ENCODE peak calls at places on chromosomes 7 and 10, in six cellular contexts. A, Z, R, I, L and S are unnamed samples.
A peak's percentile ranks its signal among the peaks of the same experiment; 100 is the strongest.

GRCh38 chr10:14386202-14386593 is 55.5 kb upstream of the FRMD4A start:
- DNase-seq in I (no peak), A (no peak), L (no peak), Z (no peak), R (no peak), S (no peak)

GRCh38 chr7:158476303-158476932 is 111.2 kb downstream of the PTPRN2 start:
- DNase-seq in A (no peak), I (no peak), R (no peak), Z (no peak), L (no peak), S (no peak)

GRCh38 chr7:73907554-73908122 is 46.7 kb downstream of the TMEM270 start:
- DNase-seq in R (no peak), A (no peak), L (no peak), I (no peak), Z (no peak), S (peak; percentile 58)

GRCh38 chr10:77319557-77319956 is 318.1 kb downstream of the KCNMA1 start:
- DNase-seq in Z (no peak), I (no peak), R (no peak), A (no peak), L (no peak), S (no peak)

GRCh38 chr7:70659263-70659662 is 472.7 kb upstream of the GALNT17 start:
- DNase-seq in A (no peak), I (no peak), L (no peak), R (no peak), Z (no peak), S (no peak)

GRCh38 chr10:132189016-132189415 is 2.3 kb downstream of the DPYSL4 start:
- DNase-seq in I (no peak), Z (no peak), L (no peak), R (no peak), A (no peak), S (no peak)

GRCh38 chr7:2734761-2735571 is 47.0 kb downstream of the AMZ1 start:
- DNase-seq in L (peak; percentile 88), I (no peak), Z (no peak), A (no peak), R (no peak), S (peak; percentile 77)

GRCh38 chr10:7610651-7611389 is 55.9 kb downstream of the ITIH5 start:
- DNase-seq in R (no peak), I (peak; percentile 7), Z (no peak), A (no peak), L (no peak), S (peak; percentile 85)

GRCh38 chr7:1050956-1051690 is 6.8 kb downstream of the GPR146 start:
- DNase-seq in I (no peak), R (no peak), A (no peak), Z (no peak), L (no peak), S (no peak)

GRCh38 chr10:35394934-35395333 is 58.6 kb downstream of the CCNY start:
- DNase-seq in L (no peak), I (no peak), R (no peak), Z (no peak), A (no peak), S (no peak)

GRCh38 chr7:69919712-69920111 is 321.4 kb downstream of the AUTS2 start:
- DNase-seq in A (no peak), I (no peak), Z (no peak), R (no peak), L (no peak), S (no peak)

GRCh38 chr7:28002638-28003037 is 178.0 kb downstream of the JAZF1 start:
- DNase-seq in I (no peak), Z (no peak), A (no peak), R (no peak), L (peak; percentile 40), S (no peak)

GRCh38 chr7:23292623-23293022 is 6.5 kb upstream of the MALSU1 start:
- DNase-seq in R (no peak), I (no peak), Z (no peak), A (no peak), L (no peak), S (no peak)

GRCh38 chr10:119283387-119283786 is 76.0 kb downstream of the GRK5 start:
- DNase-seq in L (no peak), Z (no peak), I (no peak), A (no peak), R (no peak), S (no peak)

GRCh38 chr7:93092757-93093370 is 24.9 kb downstream of the SAMD9 start:
- DNase-seq in L (peak; percentile 56), R (no peak), I (peak; percentile 21), A (no peak), Z (no peak), S (no peak)

GRCh38 chr7:70143089-70144044 is 545.1 kb downstream of the AUTS2 start:
- DNase-seq in R (no peak), I (no peak), Z (no peak), A (no peak), L (no peak), S (no peak)

GRCh38 chr10:111836586-111836985 is 347.0 kb downstream of the GPAM start:
- DNase-seq in L (no peak), I (no peak), R (no peak), Z (no peak), A (no peak), S (no peak)

GRCh38 chr10:15344256-15344875 is 26.7 kb downstream of the FAM171A1 start:
- DNase-seq in I (no peak), R (no peak), Z (no peak), A (no peak), L (no peak), S (no peak)

GRCh38 chr7:121624922-121625321 is 228.8 kb upstream of the FAM3C start:
- DNase-seq in Z (no peak), A (no peak), L (no peak), I (no peak), R (no peak), S (no peak)

GRCh38 chr7:25586513-25586912 is 358.2 kb upstream of the NPVF start:
- DNase-seq in I (no peak), A (no peak), R (no peak), Z (no peak), L (no peak), S (no peak)

GRCh38 chr10:63480237-63480636 is 14.5 kb upstream of the JMJD1C start:
- DNase-seq in L (no peak), I (no peak), Z (no peak), R (no peak), A (no peak), S (no peak)

GRCh38 chr10:65719790-65720189 is 1206.0 kb upstream of the LRRTM3 start:
- DNase-seq in A (no peak), R (no peak), I (no peak), L (no peak), Z (no peak), S (no peak)

GRCh38 chr7:135859548-135859947 is 110.9 kb upstream of the FAM180A start:
- DNase-seq in L (no peak), Z (no peak), R (no peak), A (no peak), I (no peak), S (no peak)

GRCh38 chr10:30591249-30591670 is 38.3 kb downstream of the LYZL2 start:
- DNase-seq in A (no peak), I (peak; percentile 37), Z (peak; percentile 48), R (no peak), L (peak; percentile 65), S (no peak)

GRCh38 chr7:106166651-106167342 is 54.7 kb upstream of the SYPL1 start:
- DNase-seq in Z (peak; percentile 68), L (peak; percentile 69), A (no peak), R (no peak), I (peak; percentile 68), S (no peak)

GRCh38 chr10:69496352-69497234 is 45.3 kb downstream of the TSPAN15 start:
- DNase-seq in I (no peak), A (no peak), Z (no peak), L (no peak), R (no peak), S (peak; percentile 68)

GRCh38 chr10:80674809-80675208 is 137.1 kb downstream of the SH2D4B start:
- DNase-seq in L (no peak), Z (no peak), A (no peak), R (no peak), I (no peak), S (no peak)
- H3K4me3 ChIP-seq in L (no peak overlapping the region), Z (no peak overlapping the region), A (no peak overlapping the region), R (no peak overlapping the region), I (no peak overlapping the region), S (no peak overlapping the region)

DNA sequence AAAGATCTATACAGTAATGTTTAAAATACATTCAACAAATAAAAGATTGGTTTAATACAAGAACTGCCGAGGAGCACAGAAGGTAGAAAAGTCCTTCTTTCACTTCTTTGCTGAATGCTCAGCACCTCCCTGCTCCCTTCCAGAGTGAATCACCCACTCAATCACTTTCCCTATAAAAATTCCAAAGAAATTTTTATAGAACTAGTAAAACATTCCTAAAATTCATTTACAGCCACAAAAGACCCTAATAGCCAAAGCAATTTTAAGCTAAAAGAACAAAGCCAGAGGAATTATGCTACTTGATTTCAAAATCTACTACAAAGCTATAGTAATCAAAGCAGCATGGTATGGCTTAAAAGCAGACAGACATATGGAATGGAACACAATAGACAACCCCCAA is 320.9 kb downstream of the PCLO start:
- DNase-seq in A (no peak), I (no peak), Z (no peak), R (no peak), L (no peak), S (no peak)
- TF ChIP-seq POLR2A in A (no peak), I (no peak), Z (no peak), R (no peak), L (no peak), S (no peak)

DNA sequence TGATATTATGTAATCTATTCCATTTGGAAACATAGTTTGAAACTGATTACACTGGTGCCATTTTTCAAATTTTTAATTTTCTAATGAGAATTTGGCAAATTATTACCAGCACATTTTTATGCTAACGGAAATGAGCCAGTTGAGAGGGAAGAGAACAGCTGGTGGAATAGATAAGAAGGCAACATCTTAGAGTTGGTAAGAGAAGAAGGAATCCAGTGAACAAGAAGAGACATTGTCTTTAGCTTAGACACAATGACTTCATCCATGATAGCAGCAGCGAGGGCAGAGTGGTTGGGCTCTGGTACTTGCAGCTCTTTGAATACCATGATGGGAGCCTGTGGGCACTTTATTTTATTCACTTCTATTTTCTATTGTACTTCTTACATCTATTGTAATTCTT is 89.6 kb downstream of the CHRM2 start:
- DNase-seq in Z (no peak), I (no peak), R (no peak), A (no peak), L (peak; percentile 40), S (no peak)
- H3K4me3 ChIP-seq in Z (no peak overlapping the region), I (no peak overlapping the region), R (no peak overlapping the region), A (no peak overlapping the region), L (no peak overlapping the region), S (no peak overlapping the region)

DNA sequence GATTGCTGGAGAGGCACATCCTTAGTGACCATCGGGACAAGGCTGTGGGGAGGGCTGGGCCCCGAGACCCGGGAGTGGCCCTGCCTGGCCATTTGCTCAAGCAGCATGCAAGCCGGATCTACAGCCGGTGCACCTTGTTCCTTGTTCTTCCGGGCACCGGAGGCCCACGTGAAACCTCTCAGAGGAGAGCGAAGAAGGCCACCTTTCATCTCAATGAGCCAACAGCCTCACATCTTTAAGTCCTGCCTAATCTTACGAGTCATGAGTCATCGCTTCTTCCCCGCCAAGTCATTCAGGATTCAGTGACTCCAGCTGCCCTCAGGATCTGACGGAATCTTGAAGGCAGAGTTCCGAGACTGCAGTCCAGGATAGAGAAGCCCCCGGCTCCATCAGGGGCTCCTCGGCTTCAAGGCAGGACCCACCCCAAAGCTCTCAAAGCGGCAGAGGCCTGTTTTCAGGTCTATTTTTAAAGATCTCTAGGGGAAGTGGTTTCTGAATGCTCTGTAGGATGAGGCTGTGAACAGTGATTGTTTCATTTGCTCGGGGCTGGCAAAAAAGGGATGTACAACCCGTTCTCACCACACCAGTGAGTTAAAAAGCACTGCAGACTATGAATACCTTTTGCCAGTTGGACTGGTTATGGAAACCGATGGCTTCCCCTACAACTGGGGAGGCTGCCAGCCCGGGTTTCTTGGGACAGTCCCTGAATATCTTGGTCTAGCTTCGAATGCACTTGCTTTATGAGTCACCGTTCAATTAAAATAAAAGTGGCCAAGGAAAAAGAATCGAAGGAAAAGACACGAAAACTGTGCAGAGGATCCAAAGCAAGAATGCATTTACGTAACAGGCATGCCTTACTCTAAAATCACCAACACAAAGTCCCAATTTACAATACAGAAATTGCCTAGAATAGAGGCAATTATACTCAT is 57.2 kb upstream of the ECHDC3 start:
- DNase-seq in L (peak; percentile 89), R (peak; percentile 35), A (peak; percentile 47), Z (peak; percentile 89), I (peak; percentile 96), S (peak; percentile 84)
- TF ChIP-seq POLR2A in L (no peak), R (no peak), A (no peak), Z (no peak), I (no peak), S (no peak)